ENCODE peak calls at places on chromosome 18, in ten cellular contexts. One of them, this sample, is unnamed.

GRCh38 chr18:48542513-48543181 is 3.8 kb downstream of the CTIF start:
- DNase-seq in cardiac fibroblast: no peak
- DNase-seq in NCI-H2081: no peak
- DNase-seq in stimulated activated CD8-positive, alpha-beta memory T cell treated with anti-CD3 and anti-CD28 coated beads, Interleukin-7, amount 100 ng/mL, for 24 hours: no peak
- DNase-seq in DMS 273 treated with DMSO at 0.1 percent for 48 hours: no peak
- DNase-seq in sciatic nerve: no peak
- DNase-seq in T-cell: no peak
- DNase-seq in germinal center: no peak
- DNase-seq in NCI-H146: no peak
- DNase-seq in NCI-H1417 treated with DMSO at 0.1 percent for 48 hours: no peak
- DNase-seq in this sample: no peak

GRCh38 chr18:67410671-67411070 is 105.8 kb downstream of the DSEL start:
- DNase-seq in cardiac fibroblast: peak; percentile 67
- DNase-seq in germinal center: no peak
- DNase-seq in NCI-H2081: no peak
- DNase-seq in NCI-H1417 treated with DMSO at 0.1 percent for 48 hours: no peak
- DNase-seq in stimulated activated CD8-positive, alpha-beta memory T cell treated with anti-CD3 and anti-CD28 coated beads, Interleukin-7, amount 100 ng/mL, for 24 hours: no peak
- DNase-seq in T-cell: no peak
- DNase-seq in DMS 273 treated with DMSO at 0.1 percent for 48 hours: no peak
- DNase-seq in NCI-H146: no peak
- DNase-seq in sciatic nerve: no peak
- DNase-seq in this sample: no peak

GRCh38 chr18:54004828-54005227 is 219.6 kb downstream of the MBD2 start:
- DNase-seq in germinal center: no peak
- DNase-seq in stimulated activated CD8-positive, alpha-beta memory T cell treated with anti-CD3 and anti-CD28 coated beads, Interleukin-7, amount 100 ng/mL, for 24 hours: no peak
- DNase-seq in NCI-H1417 treated with DMSO at 0.1 percent for 48 hours: no peak
- DNase-seq in NCI-H2081: no peak
- DNase-seq in cardiac fibroblast: peak; percentile 13
- DNase-seq in sciatic nerve: no peak
- DNase-seq in DMS 273 treated with DMSO at 0.1 percent for 48 hours: no peak
- DNase-seq in NCI-H146: no peak
- DNase-seq in T-cell: no peak
- DNase-seq in this sample: peak; percentile 28

GRCh38 chr18:70366174-70366573 is 77.3 kb downstream of the SOCS6 start:
- DNase-seq in NCI-H2081: no peak
- DNase-seq in DMS 273 treated with DMSO at 0.1 percent for 48 hours: no peak
- DNase-seq in germinal center: no peak
- DNase-seq in sciatic nerve: no peak
- DNase-seq in cardiac fibroblast: peak; percentile 26
- DNase-seq in NCI-H146: no peak
- DNase-seq in T-cell: no peak
- DNase-seq in NCI-H1417 treated with DMSO at 0.1 percent for 48 hours: no peak
- DNase-seq in stimulated activated CD8-positive, alpha-beta memory T cell treated with anti-CD3 and anti-CD28 coated beads, Interleukin-7, amount 100 ng/mL, for 24 hours: no peak
- DNase-seq in this sample: no peak

GRCh38 chr18:66129248-66129647 is 378.4 kb downstream of the CDH7 start:
- DNase-seq in cardiac fibroblast: no peak
- DNase-seq in NCI-H2081: no peak
- DNase-seq in sciatic nerve: no peak
- DNase-seq in T-cell: no peak
- DNase-seq in stimulated activated CD8-positive, alpha-beta memory T cell treated with anti-CD3 and anti-CD28 coated beads, Interleukin-7, amount 100 ng/mL, for 24 hours: no peak
- DNase-seq in NCI-H146: peak; percentile 12
- DNase-seq in NCI-H1417 treated with DMSO at 0.1 percent for 48 hours: no peak
- DNase-seq in DMS 273 treated with DMSO at 0.1 percent for 48 hours: no peak
- DNase-seq in germinal center: no peak
- DNase-seq in this sample: no peak

GRCh38 chr18:79332601-79333000 is 63.1 kb upstream of the NFATC1 start:
- DNase-seq in stimulated activated CD8-positive, alpha-beta memory T cell treated with anti-CD3 and anti-CD28 coated beads, Interleukin-7, amount 100 ng/mL, for 24 hours: no peak
- DNase-seq in DMS 273 treated with DMSO at 0.1 percent for 48 hours: no peak
- DNase-seq in cardiac fibroblast: no peak
- DNase-seq in sciatic nerve: no peak
- DNase-seq in NCI-H146: peak; percentile 97
- DNase-seq in germinal center: no peak
- DNase-seq in T-cell: no peak
- DNase-seq in NCI-H1417 treated with DMSO at 0.1 percent for 48 hours: peak; percentile 75
- DNase-seq in NCI-H2081: peak; percentile 49
- DNase-seq in this sample: no peak

GRCh38 chr18:55731594-55732042 is 143.6 kb upstream of the TCF4 start:
- DNase-seq in germinal center: no peak
- DNase-seq in NCI-H1417 treated with DMSO at 0.1 percent for 48 hours: no peak
- DNase-seq in cardiac fibroblast: peak; percentile 43
- DNase-seq in T-cell: no peak
- DNase-seq in NCI-H146: no peak
- DNase-seq in DMS 273 treated with DMSO at 0.1 percent for 48 hours: no peak
- DNase-seq in sciatic nerve: no peak
- DNase-seq in NCI-H2081: no peak
- DNase-seq in stimulated activated CD8-positive, alpha-beta memory T cell treated with anti-CD3 and anti-CD28 coated beads, Interleukin-7, amount 100 ng/mL, for 24 hours: no peak
- DNase-seq in this sample: no peak

GRCh38 chr18:14189858-14190257 is 57.6 kb upstream of the ZNF519 start:
- DNase-seq in NCI-H146: no peak
- DNase-seq in NCI-H1417 treated with DMSO at 0.1 percent for 48 hours: no peak
- DNase-seq in T-cell: no peak
- DNase-seq in germinal center: no peak
- DNase-seq in stimulated activated CD8-positive, alpha-beta memory T cell treated with anti-CD3 and anti-CD28 coated beads, Interleukin-7, amount 100 ng/mL, for 24 hours: no peak
- DNase-seq in sciatic nerve: no peak
- DNase-seq in cardiac fibroblast: peak; percentile 10
- DNase-seq in DMS 273 treated with DMSO at 0.1 percent for 48 hours: no peak
- DNase-seq in NCI-H2081: no peak
- DNase-seq in this sample: peak; percentile 25

GRCh38 chr18:26545737-26546136 is 2.6 kb downstream of the KCTD1 start:
- DNase-seq in T-cell: no peak
- DNase-seq in NCI-H146: no peak
- DNase-seq in germinal center: no peak
- DNase-seq in NCI-H1417 treated with DMSO at 0.1 percent for 48 hours: no peak
- DNase-seq in stimulated activated CD8-positive, alpha-beta memory T cell treated with anti-CD3 and anti-CD28 coated beads, Interleukin-7, amount 100 ng/mL, for 24 hours: no peak
- DNase-seq in NCI-H2081: no peak
- DNase-seq in cardiac fibroblast: no peak
- DNase-seq in sciatic nerve: no peak
- DNase-seq in DMS 273 treated with DMSO at 0.1 percent for 48 hours: no peak
- DNase-seq in this sample: no peak

GRCh38 chr18:34794346-34794745 is 84.2 kb downstream of the DTNA start:
- DNase-seq in cardiac fibroblast: no peak
- DNase-seq in NCI-H1417 treated with DMSO at 0.1 percent for 48 hours: no peak
- DNase-seq in NCI-H146: no peak
- DNase-seq in germinal center: no peak
- DNase-seq in stimulated activated CD8-positive, alpha-beta memory T cell treated with anti-CD3 and anti-CD28 coated beads, Interleukin-7, amount 100 ng/mL, for 24 hours: no peak
- DNase-seq in DMS 273 treated with DMSO at 0.1 percent for 48 hours: no peak
- DNase-seq in NCI-H2081: no peak
- DNase-seq in T-cell: no peak
- DNase-seq in sciatic nerve: no peak
- DNase-seq in this sample: no peak

GRCh38 chr18:49666045-49666444 is 104.2 kb downstream of the LIPG start:
- DNase-seq in sciatic nerve: no peak
- DNase-seq in DMS 273 treated with DMSO at 0.1 percent for 48 hours: no peak
- DNase-seq in germinal center: no peak
- DNase-seq in stimulated activated CD8-positive, alpha-beta memory T cell treated with anti-CD3 and anti-CD28 coated beads, Interleukin-7, amount 100 ng/mL, for 24 hours: no peak
- DNase-seq in T-cell: no peak
- DNase-seq in NCI-H1417 treated with DMSO at 0.1 percent for 48 hours: no peak
- DNase-seq in cardiac fibroblast: peak; percentile 32
- DNase-seq in NCI-H2081: no peak
- DNase-seq in NCI-H146: no peak
- DNase-seq in this sample: no peak

GRCh38 chr18:57088883-57089282 is 58.0 kb upstream of the BOD1L2 start:
- DNase-seq in stimulated activated CD8-positive, alpha-beta memory T cell treated with anti-CD3 and anti-CD28 coated beads, Interleukin-7, amount 100 ng/mL, for 24 hours: no peak
- DNase-seq in T-cell: no peak
- DNase-seq in NCI-H2081: no peak
- DNase-seq in sciatic nerve: no peak
- DNase-seq in DMS 273 treated with DMSO at 0.1 percent for 48 hours: no peak
- DNase-seq in NCI-H1417 treated with DMSO at 0.1 percent for 48 hours: peak; percentile 3
- DNase-seq in NCI-H146: peak; percentile 43
- DNase-seq in cardiac fibroblast: no peak
- DNase-seq in germinal center: peak; percentile 69
- DNase-seq in this sample: no peak

GRCh38 chr18:9290171-9290570 is 44.4 kb upstream of the TWSG1 start:
- DNase-seq in stimulated activated CD8-positive, alpha-beta memory T cell treated with anti-CD3 and anti-CD28 coated beads, Interleukin-7, amount 100 ng/mL, for 24 hours: no peak
- DNase-seq in NCI-H2081: no peak
- DNase-seq in DMS 273 treated with DMSO at 0.1 percent for 48 hours: no peak
- DNase-seq in T-cell: no peak
- DNase-seq in germinal center: no peak
- DNase-seq in NCI-H146: no peak
- DNase-seq in sciatic nerve: no peak
- DNase-seq in cardiac fibroblast: no peak
- DNase-seq in NCI-H1417 treated with DMSO at 0.1 percent for 48 hours: no peak
- DNase-seq in this sample: no peak

This sample was measured in EL.